ENCODE peak calls at places on chromosomes 7 and 10, in seven cellular contexts. X is WERI-Rb-1, C is left ventricle myocardium inferior, U is AG10803, B is endothelial cell, N is BJ, I is D721Med. S is an unnamed sample.

GRCh38 chr7:29138588-29138987 is 7.7 kb downstream of the CPVL start:
- DNase-seq in X (no peak), C (no peak), U (no peak), B (no peak), N (no peak), I (no peak), S (no peak)

GRCh38 chr10:112663181-112663879 is 216.3 kb downstream of the VTI1A start:
- DNase-seq in X (no peak), C (no peak), U (peak; percentile 84), B (no peak), N (no peak), I (no peak), S (no peak)

GRCh38 chr10:132175907-132176581 is 10.7 kb upstream of the DPYSL4 start:
- DNase-seq in X (peak; percentile 62), C (no peak), U (no peak), B (no peak), N (no peak), I (no peak), S (peak; percentile 46)

GRCh38 chr7:98205162-98205845 is 5.9 kb upstream of the BHLHA15 start:
- DNase-seq in X (no peak), C (no peak), U (no peak), B (no peak), N (no peak), I (no peak), S (no peak)

GRCh38 chr7:128172151-128172550 is 68.9 kb upstream of the LEP start:
- DNase-seq in X (no peak), C (no peak), U (no peak), B (no peak), N (no peak), I (no peak), S (no peak)

GRCh38 chr7:74141705-74142104 is 32.5 kb upstream of the EIF4H start:
- DNase-seq in X (no peak), C (no peak), U (no peak), B (no peak), N (no peak), I (no peak), S (no peak)

GRCh38 chr7:151199196-151199874 is 11.0 kb downstream of the H2BK1 start:
- DNase-seq in X (peak; percentile 78), C (no peak), U (no peak), B (no peak), N (no peak), I (no peak), S (no peak)

GRCh38 chr10:60465801-60466200 is 76.1 kb upstream of the ANK3 start:
- DNase-seq in X (no peak), C (no peak), U (no peak), B (no peak), N (no peak), I (no peak), S (no peak)

GRCh38 chr10:52701647-52702046 is 70.9 kb downstream of the MBL2 start:
- DNase-seq in X (no peak), C (no peak), U (no peak), B (no peak), N (no peak), I (no peak), S (no peak)

GRCh38 chr10:111360260-111360925 is 283.6 kb downstream of the ADRA2A start:
- DNase-seq in X (peak; percentile 78), C (peak; percentile 14), U (peak; percentile 62), B (peak; percentile 47), N (peak; percentile 6), I (no peak), S (peak; percentile 33)
- TF ChIP-seq CTCF in X (peak; percentile 92), C (peak; percentile 66), U (peak; percentile 68), B (peak; percentile 32), N (peak; percentile 44), I (peak; percentile 49), S (peak; percentile 50)

GRCh38 chr10:124632566-124632965 is 111.6 kb downstream of the FAM53B start:
- DNase-seq in X (no peak), C (no peak), U (no peak), B (no peak), N (no peak), I (no peak), S (no peak)

GRCh38 chr10:124630551-124630950 is 113.6 kb downstream of the FAM53B start:
- DNase-seq in X (no peak), C (no peak), U (no peak), B (no peak), N (no peak), I (no peak), S (no peak)

GRCh38 chr10:124629410-124629809 is 114.8 kb downstream of the FAM53B start:
- DNase-seq in X (no peak), C (no peak), U (peak; percentile 39), B (no peak), N (no peak), I (no peak), S (no peak)

GRCh38 chr10:124629842-124630241 is 114.3 kb downstream of the FAM53B start:
- DNase-seq in X (no peak), C (no peak), U (no peak), B (no peak), N (no peak), I (no peak), S (no peak)

DNA sequence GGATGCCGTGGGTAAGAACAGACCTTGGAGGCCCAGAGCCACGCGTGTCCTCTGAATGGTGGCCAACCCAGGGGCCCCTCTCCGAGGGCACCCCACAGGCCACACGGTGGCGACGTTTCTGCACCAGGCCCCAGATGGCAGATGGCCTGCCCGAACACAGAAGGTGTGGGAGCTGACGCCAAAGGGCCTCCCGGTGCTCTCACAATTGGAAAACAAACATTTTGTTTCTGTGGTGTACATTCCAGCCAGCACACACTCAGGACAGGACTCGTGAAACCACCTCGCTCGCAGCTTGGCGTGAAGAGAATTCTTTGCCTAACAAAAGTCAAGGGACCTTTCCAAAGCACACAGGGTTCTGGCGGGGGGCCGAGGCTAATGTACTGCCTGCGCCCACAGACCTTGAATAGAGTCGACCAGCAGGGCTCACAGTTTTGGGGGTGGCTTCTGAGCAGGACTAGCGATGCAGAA is 112.1 kb downstream of the FAM53B start:
- DNase-seq in X (peak; percentile 74), C (peak; percentile 62), U (no peak), B (peak; percentile 23), N (no peak), I (no peak), S (no peak)
- TF ChIP-seq CTCF in X (peak; percentile 84), C (peak; percentile 72), U (no peak), B (no peak), N (peak; percentile 38), I (peak; percentile 46), S (peak; percentile 10)

GRCh38 chr10:5229019-5229418 is 32.4 kb downstream of the AKR1C4 start:
- DNase-seq in X (no peak), C (no peak), U (no peak), B (no peak), N (no peak), I (no peak), S (no peak)
- TF ChIP-seq CTCF in X (no peak), C (no peak), U (no peak), B (no peak), N (no peak), I (no peak), S (no peak)

GRCh38 chr7:40763319-40764287 is 628.8 kb downstream of the SUGCT start:
- DNase-seq in X (no peak), C (no peak), U (peak; percentile 91), B (no peak), N (peak; percentile 64), I (no peak), S (no peak)
- TF ChIP-seq CTCF in X (no peak), C (no peak), U (peak; percentile 60), B (no peak), N (peak; percentile 51), I (peak; percentile 51), S (no peak)

GRCh38 chr10:114271014-114271778 is 32.1 kb downstream of the VWA2 start:
- DNase-seq in X (no peak), C (no peak), U (no peak), B (no peak), N (no peak), I (no peak), S (no peak)

GRCh38 chr10:114271779-114272167 is 32.7 kb downstream of the VWA2 start:
- DNase-seq in X (no peak), C (no peak), U (peak; percentile 96), B (no peak), N (peak; percentile 87), I (no peak), S (no peak)

GRCh38 chr10:114262478-114262877 is 23.4 kb downstream of the VWA2 start:
- DNase-seq in X (no peak), C (no peak), U (no peak), B (no peak), N (no peak), I (no peak), S (no peak)

GRCh38 chr10:114265392-114266053 is 26.5 kb downstream of the VWA2 start:
- DNase-seq in X (no peak), C (peak; percentile 55), U (peak; percentile 56), B (no peak), N (no peak), I (no peak), S (no peak)

GRCh38 chr10:114266521-114266920 is 27.5 kb downstream of the VWA2 start:
- DNase-seq in X (no peak), C (no peak), U (no peak), B (no peak), N (no peak), I (no peak), S (no peak)
- TF ChIP-seq CTCF in X (no peak), C (no peak), U (no peak), B (no peak), N (no peak), I (no peak), S (no peak)

S was measured in nephron progenitor cell.